ENCODE peak calls at places on chromosome X, in nine cellular contexts. One of them, this sample, is unnamed.

GRCh38 chrX:16754019-16754418 is 32.2 kb upstream of the TXLNG start:
- DNase-seq in lower leg skin: peak
- DNase-seq in Daoy: no peak
- DNase-seq in stomach: no peak
- DNase-seq in PC-3: no peak
- DNase-seq in RWPE2: no peak
- DNase-seq in stimulated activated CD8-positive, alpha-beta memory T cell treated with anti-CD3 and anti-CD28 coated beads, Interleukin-4, amount 100 ng/mL, for 24 hours: no peak
- DNase-seq in stimulated activated naive CD4-positive, alpha-beta T cell treated with Interleukin-2 at 50 U/mL for 16 hours: no peak
- DNase-seq in HFFc6: no peak
- DNase-seq in this sample: no peak

GRCh38 chrX:23779025-23779424 is 3.9 kb upstream of the SAT1 start:
- DNase-seq in Daoy: peak
- DNase-seq in stomach: no peak
- DNase-seq in HFFc6: peak
- DNase-seq in stimulated activated naive CD4-positive, alpha-beta T cell treated with Interleukin-2 at 50 U/mL for 16 hours: no peak
- DNase-seq in stimulated activated CD8-positive, alpha-beta memory T cell treated with anti-CD3 and anti-CD28 coated beads, Interleukin-4, amount 100 ng/mL, for 24 hours: no peak
- DNase-seq in PC-3: peak
- DNase-seq in RWPE2: no peak
- DNase-seq in lower leg skin: no peak
- DNase-seq in this sample: peak

GRCh38 chrX:115952417-115953092 is 218.0 kb upstream of the AGTR2 start:
- DNase-seq in stimulated activated CD8-positive, alpha-beta memory T cell treated with anti-CD3 and anti-CD28 coated beads, Interleukin-4, amount 100 ng/mL, for 24 hours: no peak
- DNase-seq in stimulated activated naive CD4-positive, alpha-beta T cell treated with Interleukin-2 at 50 U/mL for 16 hours: no peak
- DNase-seq in HFFc6: no peak
- DNase-seq in RWPE2: no peak
- DNase-seq in PC-3: no peak
- DNase-seq in stomach: no peak
- DNase-seq in lower leg skin: no peak
- DNase-seq in Daoy: no peak
- DNase-seq in this sample: no peak

GRCh38 chrX:8663325-8663724 is 68.6 kb downstream of the ANOS1 start:
- DNase-seq in lower leg skin: no peak
- DNase-seq in Daoy: no peak
- DNase-seq in HFFc6: no peak
- DNase-seq in RWPE2: no peak
- DNase-seq in stimulated activated CD8-positive, alpha-beta memory T cell treated with anti-CD3 and anti-CD28 coated beads, Interleukin-4, amount 100 ng/mL, for 24 hours: no peak
- DNase-seq in stomach: no peak
- DNase-seq in PC-3: peak
- DNase-seq in stimulated activated naive CD4-positive, alpha-beta T cell treated with Interleukin-2 at 50 U/mL for 16 hours: no peak
- DNase-seq in this sample: no peak

GRCh38 chrX:107567370-107567769 is 60.9 kb upstream of the PRPS1 start:
- DNase-seq in stimulated activated naive CD4-positive, alpha-beta T cell treated with Interleukin-2 at 50 U/mL for 16 hours: no peak
- DNase-seq in Daoy: no peak
- DNase-seq in HFFc6: no peak
- DNase-seq in PC-3: no peak
- DNase-seq in lower leg skin: no peak
- DNase-seq in stimulated activated CD8-positive, alpha-beta memory T cell treated with anti-CD3 and anti-CD28 coated beads, Interleukin-4, amount 100 ng/mL, for 24 hours: no peak
- DNase-seq in RWPE2: no peak
- DNase-seq in stomach: no peak
- DNase-seq in this sample: no peak

GRCh38 chrX:150933945-150934350 is 35.5 kb upstream of the CD99L2 start:
- DNase-seq in Daoy: no peak
- DNase-seq in RWPE2: no peak
- DNase-seq in stimulated activated naive CD4-positive, alpha-beta T cell treated with Interleukin-2 at 50 U/mL for 16 hours: no peak
- DNase-seq in lower leg skin: no peak
- DNase-seq in stimulated activated CD8-positive, alpha-beta memory T cell treated with anti-CD3 and anti-CD28 coated beads, Interleukin-4, amount 100 ng/mL, for 24 hours: no peak
- DNase-seq in HFFc6: no peak
- DNase-seq in stomach: no peak
- DNase-seq in PC-3: no peak
- DNase-seq in this sample: peak

GRCh38 chrX:920234-920799 is 289.7 kb downstream of the SHOX start:
- DNase-seq in stimulated activated naive CD4-positive, alpha-beta T cell treated with Interleukin-2 at 50 U/mL for 16 hours: no peak
- DNase-seq in RWPE2: no peak
- DNase-seq in stimulated activated CD8-positive, alpha-beta memory T cell treated with anti-CD3 and anti-CD28 coated beads, Interleukin-4, amount 100 ng/mL, for 24 hours: no peak
- DNase-seq in Daoy: peak
- DNase-seq in HFFc6: peak
- DNase-seq in stomach: no peak
- DNase-seq in lower leg skin: no peak
- DNase-seq in PC-3: no peak
- DNase-seq in this sample: peak

GRCh38 chrX:154412468-154412867 is 1.1 kb downstream of the TAFAZZIN start:
- DNase-seq in PC-3: peak
- DNase-seq in RWPE2: no peak
- DNase-seq in stomach: no peak
- DNase-seq in HFFc6: no peak
- DNase-seq in stimulated activated naive CD4-positive, alpha-beta T cell treated with Interleukin-2 at 50 U/mL for 16 hours: no peak
- DNase-seq in Daoy: no peak
- DNase-seq in lower leg skin: no peak
- DNase-seq in stimulated activated CD8-positive, alpha-beta memory T cell treated with anti-CD3 and anti-CD28 coated beads, Interleukin-4, amount 100 ng/mL, for 24 hours: no peak
- DNase-seq in this sample: peak

GRCh38 chrX:19846995-19847790 is 40.2 kb downstream of the SH3KBP1 start:
- DNase-seq in HFFc6: peak
- DNase-seq in stimulated activated CD8-positive, alpha-beta memory T cell treated with anti-CD3 and anti-CD28 coated beads, Interleukin-4, amount 100 ng/mL, for 24 hours: no peak
- DNase-seq in lower leg skin: peak
- DNase-seq in stomach: no peak
- DNase-seq in PC-3: peak
- DNase-seq in stimulated activated naive CD4-positive, alpha-beta T cell treated with Interleukin-2 at 50 U/mL for 16 hours: no peak
- DNase-seq in RWPE2: peak
- DNase-seq in Daoy: peak
- DNase-seq in this sample: peak

GRCh38 chrX:45309096-45309495 is 108.4 kb upstream of the DIPK2B start:
- DNase-seq in Daoy: no peak
- DNase-seq in stomach: no peak
- DNase-seq in lower leg skin: no peak
- DNase-seq in RWPE2: no peak
- DNase-seq in PC-3: no peak
- DNase-seq in stimulated activated CD8-positive, alpha-beta memory T cell treated with anti-CD3 and anti-CD28 coated beads, Interleukin-4, amount 100 ng/mL, for 24 hours: no peak
- DNase-seq in stimulated activated naive CD4-positive, alpha-beta T cell treated with Interleukin-2 at 50 U/mL for 16 hours: no peak
- DNase-seq in HFFc6: peak
- DNase-seq in this sample: peak

GRCh38 chrX:57930051-57930450 is 19.8 kb upstream of the ZXDA start:
- DNase-seq in stimulated activated naive CD4-positive, alpha-beta T cell treated with Interleukin-2 at 50 U/mL for 16 hours: no peak
- DNase-seq in Daoy: no peak
- DNase-seq in HFFc6: no peak
- DNase-seq in stomach: no peak
- DNase-seq in RWPE2: no peak
- DNase-seq in PC-3: peak
- DNase-seq in stimulated activated CD8-positive, alpha-beta memory T cell treated with anti-CD3 and anti-CD28 coated beads, Interleukin-4, amount 100 ng/mL, for 24 hours: no peak
- DNase-seq in lower leg skin: no peak
- DNase-seq in this sample: no peak

GRCh38 chrX:133151320-133151719 is 54.4 kb upstream of the USP26 start:
- DNase-seq in stimulated activated CD8-positive, alpha-beta memory T cell treated with anti-CD3 and anti-CD28 coated beads, Interleukin-4, amount 100 ng/mL, for 24 hours: no peak
- DNase-seq in lower leg skin: no peak
- DNase-seq in Daoy: peak
- DNase-seq in stomach: no peak
- DNase-seq in PC-3: peak
- DNase-seq in stimulated activated naive CD4-positive, alpha-beta T cell treated with Interleukin-2 at 50 U/mL for 16 hours: no peak
- DNase-seq in HFFc6: no peak
- DNase-seq in RWPE2: no peak
- DNase-seq in this sample: no peak

GRCh38 chrX:55713635-55714034 is 3.9 kb upstream of the RRAGB start:
- DNase-seq in stimulated activated naive CD4-positive, alpha-beta T cell treated with Interleukin-2 at 50 U/mL for 16 hours: no peak
- DNase-seq in RWPE2: no peak
- DNase-seq in stomach: no peak
- DNase-seq in lower leg skin: no peak
- DNase-seq in stimulated activated CD8-positive, alpha-beta memory T cell treated with anti-CD3 and anti-CD28 coated beads, Interleukin-4, amount 100 ng/mL, for 24 hours: no peak
- DNase-seq in PC-3: no peak
- DNase-seq in HFFc6: no peak
- DNase-seq in Daoy: no peak
- DNase-seq in this sample: peak

GRCh38 chrX:130869239-130869638 is 33.8 kb downstream of the ENOX2 start:
- DNase-seq in PC-3: no peak
- DNase-seq in HFFc6: no peak
- DNase-seq in stimulated activated CD8-positive, alpha-beta memory T cell treated with anti-CD3 and anti-CD28 coated beads, Interleukin-4, amount 100 ng/mL, for 24 hours: no peak
- DNase-seq in Daoy: no peak
- DNase-seq in stimulated activated naive CD4-positive, alpha-beta T cell treated with Interleukin-2 at 50 U/mL for 16 hours: no peak
- DNase-seq in lower leg skin: no peak
- DNase-seq in stomach: no peak
- DNase-seq in RWPE2: no peak
- DNase-seq in this sample: peak

GRCh38 chrX:15749642-15750610 is 11.9 kb downstream of the CA5B start:
- DNase-seq in HFFc6: peak
- DNase-seq in Daoy: peak
- DNase-seq in stimulated activated CD8-positive, alpha-beta memory T cell treated with anti-CD3 and anti-CD28 coated beads, Interleukin-4, amount 100 ng/mL, for 24 hours: no peak
- DNase-seq in stomach: peak
- DNase-seq in lower leg skin: no peak
- DNase-seq in PC-3: no peak
- DNase-seq in RWPE2: no peak
- DNase-seq in stimulated activated naive CD4-positive, alpha-beta T cell treated with Interleukin-2 at 50 U/mL for 16 hours: no peak
- DNase-seq in this sample: peak

GRCh38 chrX:49675075-49675719 is 20.6 kb downstream of the PAGE1 start:
- DNase-seq in stomach: no peak
- DNase-seq in Daoy: no peak
- DNase-seq in stimulated activated naive CD4-positive, alpha-beta T cell treated with Interleukin-2 at 50 U/mL for 16 hours: no peak
- DNase-seq in PC-3: no peak
- DNase-seq in stimulated activated CD8-positive, alpha-beta memory T cell treated with anti-CD3 and anti-CD28 coated beads, Interleukin-4, amount 100 ng/mL, for 24 hours: no peak
- DNase-seq in RWPE2: no peak
- DNase-seq in HFFc6: no peak
- DNase-seq in lower leg skin: no peak
- DNase-seq in this sample: no peak

GRCh38 chrX:19870206-19870605 is 17.2 kb downstream of the SH3KBP1 start:
- DNase-seq in stimulated activated naive CD4-positive, alpha-beta T cell treated with Interleukin-2 at 50 U/mL for 16 hours: no peak
- DNase-seq in stimulated activated CD8-positive, alpha-beta memory T cell treated with anti-CD3 and anti-CD28 coated beads, Interleukin-4, amount 100 ng/mL, for 24 hours: no peak
- DNase-seq in RWPE2: no peak
- DNase-seq in HFFc6: no peak
- DNase-seq in Daoy: no peak
- DNase-seq in lower leg skin: peak
- DNase-seq in stomach: no peak
- DNase-seq in PC-3: no peak
- DNase-seq in this sample: no peak

GRCh38 chrX:21658152-21658737 is at the start of gene KLHL34:
- DNase-seq in stomach: no peak
- DNase-seq in PC-3: no peak
- DNase-seq in stimulated activated naive CD4-positive, alpha-beta T cell treated with Interleukin-2 at 50 U/mL for 16 hours: no peak
- DNase-seq in HFFc6: no peak
- DNase-seq in Daoy: no peak
- DNase-seq in RWPE2: no peak
- DNase-seq in lower leg skin: no peak
- DNase-seq in stimulated activated CD8-positive, alpha-beta memory T cell treated with anti-CD3 and anti-CD28 coated beads, Interleukin-4, amount 100 ng/mL, for 24 hours: no peak
- DNase-seq in this sample: no peak

GRCh38 chrX:41670108-41670507 is 18.7 kb upstream of the GPR34 start:
- DNase-seq in HFFc6: peak
- DNase-seq in stimulated activated CD8-positive, alpha-beta memory T cell treated with anti-CD3 and anti-CD28 coated beads, Interleukin-4, amount 100 ng/mL, for 24 hours: no peak
- DNase-seq in stimulated activated naive CD4-positive, alpha-beta T cell treated with Interleukin-2 at 50 U/mL for 16 hours: no peak
- DNase-seq in RWPE2: no peak
- DNase-seq in stomach: no peak
- DNase-seq in Daoy: no peak
- DNase-seq in lower leg skin: no peak
- DNase-seq in PC-3: no peak
- DNase-seq in this sample: peak

GRCh38 chrX:72243472-72243871 is 4.6 kb upstream of the ERCC6L start:
- DNase-seq in PC-3: peak
- DNase-seq in Daoy: peak
- DNase-seq in RWPE2: no peak
- DNase-seq in stimulated activated naive CD4-positive, alpha-beta T cell treated with Interleukin-2 at 50 U/mL for 16 hours: no peak
- DNase-seq in stomach: no peak
- DNase-seq in HFFc6: peak
- DNase-seq in lower leg skin: no peak
- DNase-seq in stimulated activated CD8-positive, alpha-beta memory T cell treated with anti-CD3 and anti-CD28 coated beads, Interleukin-4, amount 100 ng/mL, for 24 hours: no peak
- DNase-seq in this sample: peak

GRCh38 chrX:123184199-123184857 is at the start of gene GRIA3:
- DNase-seq in lower leg skin: no peak
- DNase-seq in stimulated activated CD8-positive, alpha-beta memory T cell treated with anti-CD3 and anti-CD28 coated beads, Interleukin-4, amount 100 ng/mL, for 24 hours: no peak
- DNase-seq in RWPE2: no peak
- DNase-seq in HFFc6: peak
- DNase-seq in stomach: no peak
- DNase-seq in Daoy: no peak
- DNase-seq in PC-3: no peak
- DNase-seq in stimulated activated naive CD4-positive, alpha-beta T cell treated with Interleukin-2 at 50 U/mL for 16 hours: no peak
- DNase-seq in this sample: peak

GRCh38 chrX:46407753-46408130 is 137.5 kb downstream of the ZNF674 start:
- DNase-seq in PC-3: no peak
- DNase-seq in Daoy: peak
- DNase-seq in HFFc6: no peak
- DNase-seq in lower leg skin: no peak
- DNase-seq in stimulated activated CD8-positive, alpha-beta memory T cell treated with anti-CD3 and anti-CD28 coated beads, Interleukin-4, amount 100 ng/mL, for 24 hours: no peak
- DNase-seq in stomach: no peak
- DNase-seq in RWPE2: no peak
- DNase-seq in stimulated activated naive CD4-positive, alpha-beta T cell treated with Interleukin-2 at 50 U/mL for 16 hours: no peak
- DNase-seq in this sample: peak

GRCh38 chrX:55796496-55796895 is 78.9 kb downstream of the RRAGB start:
- DNase-seq in lower leg skin: no peak
- DNase-seq in stimulated activated naive CD4-positive, alpha-beta T cell treated with Interleukin-2 at 50 U/mL for 16 hours: no peak
- DNase-seq in RWPE2: no peak
- DNase-seq in stomach: no peak
- DNase-seq in HFFc6: no peak
- DNase-seq in stimulated activated CD8-positive, alpha-beta memory T cell treated with anti-CD3 and anti-CD28 coated beads, Interleukin-4, amount 100 ng/mL, for 24 hours: no peak
- DNase-seq in Daoy: no peak
- DNase-seq in PC-3: peak
- DNase-seq in this sample: no peak

GRCh38 chrX:46324166-46324565 is 221.1 kb downstream of the ZNF674 start:
- DNase-seq in lower leg skin: no peak
- DNase-seq in HFFc6: no peak
- DNase-seq in stimulated activated CD8-positive, alpha-beta memory T cell treated with anti-CD3 and anti-CD28 coated beads, Interleukin-4, amount 100 ng/mL, for 24 hours: no peak
- DNase-seq in PC-3: no peak
- DNase-seq in RWPE2: no peak
- DNase-seq in stimulated activated naive CD4-positive, alpha-beta T cell treated with Interleukin-2 at 50 U/mL for 16 hours: no peak
- DNase-seq in Daoy: no peak
- DNase-seq in stomach: no peak
- DNase-seq in this sample: no peak

GRCh38 chrX:110004970-110005369 is 2.1 kb downstream of the TMEM164 start:
- DNase-seq in HFFc6: no peak
- DNase-seq in lower leg skin: no peak
- DNase-seq in stomach: no peak
- DNase-seq in stimulated activated CD8-positive, alpha-beta memory T cell treated with anti-CD3 and anti-CD28 coated beads, Interleukin-4, amount 100 ng/mL, for 24 hours: no peak
- DNase-seq in Daoy: no peak
- DNase-seq in PC-3: no peak
- DNase-seq in stimulated activated naive CD4-positive, alpha-beta T cell treated with Interleukin-2 at 50 U/mL for 16 hours: no peak
- DNase-seq in RWPE2: no peak
- DNase-seq in this sample: no peak

GRCh38 chrX:69238153-69238959 is 73.1 kb upstream of the PJA1 start:
- DNase-seq in stomach: no peak
- DNase-seq in stimulated activated CD8-positive, alpha-beta memory T cell treated with anti-CD3 and anti-CD28 coated beads, Interleukin-4, amount 100 ng/mL, for 24 hours: no peak
- DNase-seq in RWPE2: no peak
- DNase-seq in stimulated activated naive CD4-positive, alpha-beta T cell treated with Interleukin-2 at 50 U/mL for 16 hours: no peak
- DNase-seq in PC-3: no peak
- DNase-seq in lower leg skin: peak
- DNase-seq in Daoy: no peak
- DNase-seq in HFFc6: no peak
- DNase-seq in this sample: peak

GRCh38 chrX:35919536-35920309 is at the start of gene CFAP47:
- DNase-seq in RWPE2: no peak
- DNase-seq in stomach: peak
- DNase-seq in lower leg skin: no peak
- DNase-seq in stimulated activated naive CD4-positive, alpha-beta T cell treated with Interleukin-2 at 50 U/mL for 16 hours: no peak
- DNase-seq in stimulated activated CD8-positive, alpha-beta memory T cell treated with anti-CD3 and anti-CD28 coated beads, Interleukin-4, amount 100 ng/mL, for 24 hours: no peak
- DNase-seq in Daoy: peak
- DNase-seq in PC-3: peak
- DNase-seq in HFFc6: no peak
- DNase-seq in this sample: no peak

GRCh38 chrX:154596290-154596929 is 11.5 kb downstream of the CTAG1A start:
- DNase-seq in stomach: no peak
- DNase-seq in HFFc6: peak
- DNase-seq in Daoy: peak
- DNase-seq in RWPE2: peak
- DNase-seq in stimulated activated naive CD4-positive, alpha-beta T cell treated with Interleukin-2 at 50 U/mL for 16 hours: no peak
- DNase-seq in stimulated activated CD8-positive, alpha-beta memory T cell treated with anti-CD3 and anti-CD28 coated beads, Interleukin-4, amount 100 ng/mL, for 24 hours: no peak
- DNase-seq in PC-3: peak
- DNase-seq in lower leg skin: peak
- DNase-seq in this sample: peak

GRCh38 chrX:106952988-106953387 is 32.8 kb downstream of the CLDN2 start:
- DNase-seq in stimulated activated naive CD4-positive, alpha-beta T cell treated with Interleukin-2 at 50 U/mL for 16 hours: no peak
- DNase-seq in stomach: no peak
- DNase-seq in Daoy: no peak
- DNase-seq in lower leg skin: no peak
- DNase-seq in PC-3: peak
- DNase-seq in stimulated activated CD8-positive, alpha-beta memory T cell treated with anti-CD3 and anti-CD28 coated beads, Interleukin-4, amount 100 ng/mL, for 24 hours: no peak
- DNase-seq in HFFc6: peak
- DNase-seq in RWPE2: no peak
- DNase-seq in this sample: peak

GRCh38 chrX:7889138-7889537 is 38.1 kb downstream of the PNPLA4 start:
- DNase-seq in stimulated activated CD8-positive, alpha-beta memory T cell treated with anti-CD3 and anti-CD28 coated beads, Interleukin-4, amount 100 ng/mL, for 24 hours: no peak
- DNase-seq in Daoy: no peak
- DNase-seq in RWPE2: no peak
- DNase-seq in stimulated activated naive CD4-positive, alpha-beta T cell treated with Interleukin-2 at 50 U/mL for 16 hours: no peak
- DNase-seq in HFFc6: no peak
- DNase-seq in lower leg skin: no peak
- DNase-seq in stomach: no peak
- DNase-seq in PC-3: no peak
- DNase-seq in this sample: no peak

This sample was measured in EH.